ENCODE peak calls at places on chromosomes 2 and 18, in eight cellular contexts. One of them, this sample, is unnamed.
A peak's percentile ranks its signal among the peaks of the same experiment; 100 is the strongest.

GRCh38 chr2:217801711-217802110 is 201.1 kb downstream of the TNS1 start:
- DNase-seq in stimulated activated CD8-positive, alpha-beta memory T cell treated with anti-CD3 and anti-CD28 coated beads, Interleukin-15, amount 100 ng/mL, for 4 hours: no peak
- DNase-seq in activated naive CD4-positive, alpha-beta T cell: no peak
- DNase-seq in T-helper 1 cell: peak; percentile 3
- DNase-seq in HFF-Myc: no peak
- DNase-seq in substantia nigra: no peak
- DNase-seq in ELF-1: no peak
- DNase-seq in epithelial cell of esophagus: no peak
- DNase-seq in this sample: no peak

GRCh38 chr18:61350578-61350977 is 17.3 kb downstream of the CDH20 start:
- DNase-seq in ELF-1: no peak
- DNase-seq in T-helper 1 cell: no peak
- DNase-seq in epithelial cell of esophagus: peak; percentile 7
- DNase-seq in HFF-Myc: no peak
- DNase-seq in stimulated activated CD8-positive, alpha-beta memory T cell treated with anti-CD3 and anti-CD28 coated beads, Interleukin-15, amount 100 ng/mL, for 4 hours: no peak
- DNase-seq in activated naive CD4-positive, alpha-beta T cell: no peak
- DNase-seq in substantia nigra: no peak
- DNase-seq in this sample: no peak

GRCh38 chr2:154173919-154174318 is 302.2 kb downstream of the GALNT13 start:
- DNase-seq in ELF-1: no peak
- DNase-seq in epithelial cell of esophagus: no peak
- DNase-seq in substantia nigra: no peak
- DNase-seq in HFF-Myc: no peak
- DNase-seq in stimulated activated CD8-positive, alpha-beta memory T cell treated with anti-CD3 and anti-CD28 coated beads, Interleukin-15, amount 100 ng/mL, for 4 hours: no peak
- DNase-seq in T-helper 1 cell: no peak
- DNase-seq in activated naive CD4-positive, alpha-beta T cell: no peak
- DNase-seq in this sample: no peak

GRCh38 chr2:110101911-110102774 is 13.5 kb downstream of the MALL start:
- DNase-seq in substantia nigra: no peak
- DNase-seq in activated naive CD4-positive, alpha-beta T cell: no peak
- DNase-seq in T-helper 1 cell: no peak
- DNase-seq in stimulated activated CD8-positive, alpha-beta memory T cell treated with anti-CD3 and anti-CD28 coated beads, Interleukin-15, amount 100 ng/mL, for 4 hours: no peak
- DNase-seq in epithelial cell of esophagus: peak; percentile 68
- DNase-seq in ELF-1: no peak
- DNase-seq in HFF-Myc: no peak
- DNase-seq in this sample: no peak

GRCh38 chr2:98769784-98770183 is 38.9 kb upstream of the MGAT4A start:
- DNase-seq in HFF-Myc: no peak
- DNase-seq in stimulated activated CD8-positive, alpha-beta memory T cell treated with anti-CD3 and anti-CD28 coated beads, Interleukin-15, amount 100 ng/mL, for 4 hours: no peak
- DNase-seq in epithelial cell of esophagus: peak; percentile 38
- DNase-seq in ELF-1: peak; percentile 87
- DNase-seq in T-helper 1 cell: peak; percentile 32
- DNase-seq in activated naive CD4-positive, alpha-beta T cell: no peak
- DNase-seq in substantia nigra: no peak
- DNase-seq in this sample: peak; percentile 94

GRCh38 chr18:3150688-3151087 is 69.1 kb downstream of the MYOM1 start:
- DNase-seq in activated naive CD4-positive, alpha-beta T cell: no peak
- DNase-seq in HFF-Myc: no peak
- DNase-seq in ELF-1: no peak
- DNase-seq in epithelial cell of esophagus: no peak
- DNase-seq in substantia nigra: no peak
- DNase-seq in stimulated activated CD8-positive, alpha-beta memory T cell treated with anti-CD3 and anti-CD28 coated beads, Interleukin-15, amount 100 ng/mL, for 4 hours: no peak
- DNase-seq in T-helper 1 cell: no peak
- DNase-seq in this sample: no peak

GRCh38 chr18:76823166-76823539 is 796 bp downstream of the ZNF236 start:
- DNase-seq in substantia nigra: no peak
- DNase-seq in activated naive CD4-positive, alpha-beta T cell: no peak
- DNase-seq in HFF-Myc: no peak
- DNase-seq in epithelial cell of esophagus: no peak
- DNase-seq in T-helper 1 cell: no peak
- DNase-seq in ELF-1: no peak
- DNase-seq in stimulated activated CD8-positive, alpha-beta memory T cell treated with anti-CD3 and anti-CD28 coated beads, Interleukin-15, amount 100 ng/mL, for 4 hours: no peak
- DNase-seq in this sample: no peak

GRCh38 chr2:174760845-174761473 is 3.3 kb downstream of the CHRNA1 start:
- DNase-seq in activated naive CD4-positive, alpha-beta T cell: no peak
- DNase-seq in stimulated activated CD8-positive, alpha-beta memory T cell treated with anti-CD3 and anti-CD28 coated beads, Interleukin-15, amount 100 ng/mL, for 4 hours: no peak
- DNase-seq in substantia nigra: no peak
- DNase-seq in epithelial cell of esophagus: no peak
- DNase-seq in T-helper 1 cell: no peak
- DNase-seq in ELF-1: no peak
- DNase-seq in HFF-Myc: no peak
- DNase-seq in this sample: no peak